ENCODE peak calls at places on chromosomes 11 and 22, in four cellular contexts. H, T, V and K are unnamed samples.

GRCh38 chr22:28791841-28792490 is 8.4 kb downstream of the XBP1 start:
- DNase-seq in H (no peak), T (no peak), V (no peak), K (no peak)

GRCh38 chr11:23336961-23337360 is 476.7 kb upstream of the CCDC179 start:
- DNase-seq in H (no peak), T (no peak), V (no peak), K (no peak)

GRCh38 chr11:130528862-130529261 is 80.4 kb downstream of the ADAMTS15 start:
- DNase-seq in H (no peak), T (no peak), V (no peak), K (no peak)

GRCh38 chr11:2644844-2645778 is 54.7 kb downstream of the KCNQ1OT1 start:
- DNase-seq in H (no peak), T (no peak), V (no peak), K (no peak)

GRCh38 chr22:48807155-48807554 is 1020.5 kb downstream of the BRD1 start:
- DNase-seq in H (no peak), T (no peak), V (no peak), K (no peak)

GRCh38 chr11:73331138-73331916 is 23.3 kb downstream of the ARHGEF17 start:
- DNase-seq in H (peak; percentile 85), T (no peak), V (peak; percentile 43), K (no peak)

GRCh38 chr11:12245091-12245490 is 132.3 kb upstream of the PARVA start:
- DNase-seq in H (no peak), T (no peak), V (no peak), K (no peak)

GRCh38 chr11:30586251-30587144 is at the start of gene MPPED2:
- DNase-seq in H (peak; percentile 37), T (no peak), V (peak; percentile 49), K (no peak)

GRCh38 chr11:65743928-65744698 is 23.5 kb upstream of the RNASEH2C start:
- DNase-seq in H (peak; percentile 26), T (peak; percentile 49), V (no peak), K (peak; percentile 73)

DNA sequence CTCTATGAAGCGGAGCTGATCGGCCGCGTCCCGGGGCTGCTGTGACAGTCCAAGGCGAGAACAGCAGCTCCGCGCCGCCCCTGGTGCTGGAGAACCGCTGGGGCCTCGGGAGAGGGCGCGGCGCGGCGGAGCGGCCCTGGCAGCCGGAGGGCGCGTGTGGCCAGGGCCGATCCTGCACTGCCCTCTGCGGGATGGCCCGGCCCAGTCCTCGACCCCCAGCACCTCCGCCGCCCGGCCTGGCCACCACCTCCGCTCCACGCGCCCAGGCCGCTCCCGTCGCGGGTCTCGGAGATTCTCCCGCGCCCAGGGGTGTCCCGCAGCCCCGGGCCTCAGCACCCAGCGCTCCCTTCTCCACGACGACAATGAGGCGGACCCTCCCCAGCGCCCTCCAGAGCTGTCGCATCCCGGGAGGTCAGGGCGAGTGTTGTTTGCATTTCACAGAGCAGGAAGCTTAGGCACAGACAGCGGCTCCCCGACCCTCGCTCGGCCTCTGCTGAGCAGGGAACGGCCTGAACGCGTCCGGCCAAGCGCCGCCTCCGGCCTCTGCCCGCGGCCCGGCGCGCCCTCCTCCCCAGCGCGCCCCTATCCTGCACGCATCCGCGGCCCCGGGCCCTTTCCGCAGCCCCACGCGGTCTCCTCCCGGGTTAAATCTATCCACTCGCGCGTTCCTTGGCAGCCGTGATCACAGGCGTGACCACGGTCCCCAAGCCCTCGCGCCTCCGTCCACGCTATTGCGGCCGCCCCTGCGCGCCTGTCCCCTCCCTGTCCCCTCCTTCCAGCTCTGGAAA is 109.7 kb downstream of the WNT7B start:
- DNase-seq in H (peak; percentile 62), T (peak; percentile 23), V (no peak), K (no peak)
- TF ChIP-seq CTCF in H (no peak), T (no peak), V (peak; percentile 46), K (no peak)

DNA sequence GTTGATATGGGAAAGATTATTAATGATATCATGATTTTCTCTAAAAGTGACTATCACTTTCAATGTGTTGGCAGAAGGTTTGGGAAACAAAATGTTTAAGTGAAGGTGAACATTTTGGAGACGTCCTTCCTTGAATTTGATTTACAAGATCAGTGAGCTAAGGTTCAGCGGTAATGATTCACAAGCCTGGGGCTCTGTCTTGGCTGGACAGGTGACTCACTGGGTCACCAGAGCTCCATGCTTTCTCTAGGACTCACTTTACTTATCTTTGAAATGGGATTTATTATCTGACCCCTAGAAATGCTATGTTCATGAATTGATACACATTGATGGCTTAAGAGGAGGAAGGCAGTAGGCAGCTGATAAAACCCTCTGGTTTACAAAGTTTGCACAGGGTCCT is 437.5 kb downstream of the NTM start:
- DNase-seq in H (no peak), T (no peak), V (no peak), K (no peak)
- TF ChIP-seq CTCF in H (no peak), T (no peak), V (no peak), K (no peak)

GRCh38 chr11:118640332-118641154 is 33.1 kb downstream of the PHLDB1 start:
- DNase-seq in H (no peak), T (no peak), V (no peak), K (peak; percentile 54)
- TF ChIP-seq CTCF in H (no peak), T (no peak), V (no peak), K (peak; percentile 50)

GRCh38 chr22:46027219-46028068 is 50.5 kb upstream of the WNT7B start:
- DNase-seq in H (peak; percentile 68), T (peak; percentile 76), V (peak; percentile 74), K (no peak)
- TF ChIP-seq CTCF in H (no peak), T (peak; percentile 8), V (peak; percentile 52), K (no peak)